ENCODE peak calls at places on chromosome 11, in ten cellular contexts. One of them, this sample, is unnamed.

GRCh38 chr11:129412501-129412900 is 36.9 kb downstream of the BARX2 start:
- DNase-seq in lung microvascular endothelial cell: no peak
- DNase-seq in AG08396: no peak
- DNase-seq in choroid plexus epithelial cell: no peak
- DNase-seq in ACHN: no peak
- DNase-seq in activated CD4-positive, CD25-positive, alpha-beta regulatory T cell: no peak
- DNase-seq in NCI-H2029: no peak
- DNase-seq in tibial nerve: no peak
- DNase-seq in stimulated activated CD8-positive, alpha-beta memory T cell treated with anti-CD3 and anti-CD28 coated beads, Interleukin-7, amount 100 ng/mL, for 1 hour: no peak
- DNase-seq in HFFc6: no peak
- DNase-seq in this sample: no peak

GRCh38 chr11:61908730-61909622 is 8.4 kb downstream of the RAB3IL1 start:
- DNase-seq in lung microvascular endothelial cell: no peak
- DNase-seq in AG08396: no peak
- DNase-seq in choroid plexus epithelial cell: no peak
- DNase-seq in ACHN: no peak
- DNase-seq in activated CD4-positive, CD25-positive, alpha-beta regulatory T cell: no peak
- DNase-seq in NCI-H2029: no peak
- DNase-seq in tibial nerve: no peak
- DNase-seq in stimulated activated CD8-positive, alpha-beta memory T cell treated with anti-CD3 and anti-CD28 coated beads, Interleukin-7, amount 100 ng/mL, for 1 hour: no peak
- DNase-seq in HFFc6: no peak
- DNase-seq in this sample: peak

GRCh38 chr11:10514210-10514609 is 26.8 kb downstream of the RNF141 start:
- DNase-seq in lung microvascular endothelial cell: peak
- DNase-seq in AG08396: no peak
- DNase-seq in choroid plexus epithelial cell: peak
- DNase-seq in ACHN: peak
- DNase-seq in activated CD4-positive, CD25-positive, alpha-beta regulatory T cell: no peak
- DNase-seq in NCI-H2029: no peak
- DNase-seq in tibial nerve: no peak
- DNase-seq in stimulated activated CD8-positive, alpha-beta memory T cell treated with anti-CD3 and anti-CD28 coated beads, Interleukin-7, amount 100 ng/mL, for 1 hour: no peak
- DNase-seq in HFFc6: no peak
- DNase-seq in this sample: no peak

GRCh38 chr11:115930276-115930675 is 426.1 kb upstream of the CADM1 start:
- DNase-seq in lung microvascular endothelial cell: no peak
- DNase-seq in AG08396: no peak
- DNase-seq in choroid plexus epithelial cell: no peak
- DNase-seq in ACHN: no peak
- DNase-seq in activated CD4-positive, CD25-positive, alpha-beta regulatory T cell: no peak
- DNase-seq in NCI-H2029: no peak
- DNase-seq in tibial nerve: no peak
- DNase-seq in stimulated activated CD8-positive, alpha-beta memory T cell treated with anti-CD3 and anti-CD28 coated beads, Interleukin-7, amount 100 ng/mL, for 1 hour: no peak
- DNase-seq in HFFc6: no peak
- DNase-seq in this sample: peak

GRCh38 chr11:58923300-58923788 is 15.9 kb upstream of the GLYATL1 start:
- DNase-seq in lung microvascular endothelial cell: no peak
- DNase-seq in AG08396: peak
- DNase-seq in choroid plexus epithelial cell: peak
- DNase-seq in ACHN: peak
- DNase-seq in activated CD4-positive, CD25-positive, alpha-beta regulatory T cell: no peak
- DNase-seq in NCI-H2029: no peak
- DNase-seq in tibial nerve: no peak
- DNase-seq in stimulated activated CD8-positive, alpha-beta memory T cell treated with anti-CD3 and anti-CD28 coated beads, Interleukin-7, amount 100 ng/mL, for 1 hour: no peak
- DNase-seq in HFFc6: peak
- DNase-seq in this sample: peak

GRCh38 chr11:15775797-15776196 is 580.5 kb downstream of the SOX6 start:
- DNase-seq in lung microvascular endothelial cell: no peak
- DNase-seq in AG08396: no peak
- DNase-seq in choroid plexus epithelial cell: no peak
- DNase-seq in ACHN: no peak
- DNase-seq in activated CD4-positive, CD25-positive, alpha-beta regulatory T cell: no peak
- DNase-seq in NCI-H2029: no peak
- DNase-seq in tibial nerve: no peak
- DNase-seq in stimulated activated CD8-positive, alpha-beta memory T cell treated with anti-CD3 and anti-CD28 coated beads, Interleukin-7, amount 100 ng/mL, for 1 hour: no peak
- DNase-seq in HFFc6: no peak
- DNase-seq in this sample: no peak

GRCh38 chr11:15700456-15700855 is 585.7 kb downstream of the INSC start:
- DNase-seq in lung microvascular endothelial cell: no peak
- DNase-seq in AG08396: no peak
- DNase-seq in choroid plexus epithelial cell: no peak
- DNase-seq in ACHN: no peak
- DNase-seq in activated CD4-positive, CD25-positive, alpha-beta regulatory T cell: no peak
- DNase-seq in NCI-H2029: no peak
- DNase-seq in tibial nerve: no peak
- DNase-seq in stimulated activated CD8-positive, alpha-beta memory T cell treated with anti-CD3 and anti-CD28 coated beads, Interleukin-7, amount 100 ng/mL, for 1 hour: no peak
- DNase-seq in HFFc6: no peak
- DNase-seq in this sample: no peak

GRCh38 chr11:72954860-72955259 is 140.6 kb downstream of the ATG16L2 start:
- DNase-seq in lung microvascular endothelial cell: peak
- DNase-seq in AG08396: no peak
- DNase-seq in choroid plexus epithelial cell: no peak
- DNase-seq in ACHN: no peak
- DNase-seq in activated CD4-positive, CD25-positive, alpha-beta regulatory T cell: no peak
- DNase-seq in NCI-H2029: peak
- DNase-seq in tibial nerve: no peak
- DNase-seq in stimulated activated CD8-positive, alpha-beta memory T cell treated with anti-CD3 and anti-CD28 coated beads, Interleukin-7, amount 100 ng/mL, for 1 hour: no peak
- DNase-seq in HFFc6: no peak
- DNase-seq in this sample: no peak

GRCh38 chr11:119992171-119993051 is 145.5 kb downstream of the TRIM29 start:
- DNase-seq in lung microvascular endothelial cell: no peak
- DNase-seq in AG08396: no peak
- DNase-seq in choroid plexus epithelial cell: no peak
- DNase-seq in ACHN: no peak
- DNase-seq in activated CD4-positive, CD25-positive, alpha-beta regulatory T cell: no peak
- DNase-seq in NCI-H2029: no peak
- DNase-seq in tibial nerve: no peak
- DNase-seq in stimulated activated CD8-positive, alpha-beta memory T cell treated with anti-CD3 and anti-CD28 coated beads, Interleukin-7, amount 100 ng/mL, for 1 hour: no peak
- DNase-seq in HFFc6: no peak
- DNase-seq in this sample: no peak

GRCh38 chr11:11798586-11799438 is 43.0 kb upstream of the USP47 start:
- DNase-seq in lung microvascular endothelial cell: peak
- DNase-seq in AG08396: peak
- DNase-seq in choroid plexus epithelial cell: peak
- DNase-seq in ACHN: peak
- DNase-seq in activated CD4-positive, CD25-positive, alpha-beta regulatory T cell: peak
- DNase-seq in NCI-H2029: peak
- DNase-seq in tibial nerve: peak
- DNase-seq in stimulated activated CD8-positive, alpha-beta memory T cell treated with anti-CD3 and anti-CD28 coated beads, Interleukin-7, amount 100 ng/mL, for 1 hour: peak
- DNase-seq in HFFc6: peak
- DNase-seq in this sample: peak